ENCODE peak calls at places on chromosomes 4 and X, in ten cellular contexts. D is uterus, P is activated T-helper 1 cell treated with Interleukin-2 at 50 U/mL for 16 hours, V is germinal center, X is brain microvascular endothelial cell, Q is heart left ventricle, T is cardiac fibroblast, H is dermis microvascular lymphatic vessel endothelial cell, B is kidney tubule cell, Y is BJ. L is an unnamed sample.

GRCh38 chr4:22129454-22130075 is 181.0 kb upstream of the KCNIP4 start:
- DNase-seq in V (no peak), T (peak; percentile 58), B (peak; percentile 52), Y (peak; percentile 1), D (no peak), Q (no peak), H (no peak), P (no peak), X (peak; percentile 37), L (no peak)

GRCh38 chr4:122636697-122637096 is 15.8 kb upstream of the IL21 start:
- DNase-seq in B (no peak), X (no peak), Q (no peak), T (no peak), Y (no peak), P (no peak), H (no peak), D (no peak), V (peak; percentile 11), L (no peak)

GRCh38 chr4:1578968-1579833 is 104.9 kb downstream of the FAM53A start:
- DNase-seq in X (peak; percentile 48), P (peak; percentile 63), Y (peak; percentile 15), B (peak; percentile 74), D (peak; percentile 77), T (peak; percentile 84), H (peak; percentile 22), Q (peak; percentile 73), V (peak; percentile 83), L (no peak)

GRCh38 chr4:128168701-128169100 is 107.6 kb downstream of the LARP1B start:
- DNase-seq in T (no peak), X (no peak), Y (no peak), B (no peak), Q (no peak), D (no peak), P (no peak), V (no peak), H (no peak), L (no peak)

GRCh38 chr4:146585761-146586333 is 52.8 kb upstream of the POU4F2 start:
- DNase-seq in Q (no peak), B (no peak), H (no peak), P (no peak), X (peak; percentile 4), Y (peak; percentile 34), T (peak; percentile 54), D (no peak), V (no peak), L (no peak)

GRCh38 chrX:5528057-5528456 is 700.6 kb downstream of the NLGN4X start:
- DNase-seq in Y (no peak), T (no peak), X (no peak), D (no peak), H (no peak), B (no peak), V (no peak), P (no peak), Q (no peak), L (no peak)

GRCh38 chrX:54045563-54046228 is 1.4 kb upstream of the PHF8 start:
- DNase-seq in B (peak; percentile 31), T (no peak), Y (no peak), Q (no peak), D (no peak), P (no peak), X (no peak), V (no peak), H (no peak), L (no peak)

GRCh38 chr4:161629694-161630441 is 533.9 kb downstream of the FSTL5 start:
- DNase-seq in D (no peak), B (peak; percentile 35), H (no peak), Y (peak; percentile 1), X (no peak), Q (no peak), T (no peak), P (no peak), V (no peak), L (no peak)

GRCh38 chr4:102759835-102760644 is 728 bp downstream of the MANBA start:
- DNase-seq in Y (no peak), P (no peak), T (peak; percentile 65), V (peak; percentile 90), H (no peak), Q (peak; percentile 46), X (peak; percentile 67), D (peak; percentile 20), B (peak; percentile 69), L (no peak)

GRCh38 chr4:138307319-138307718 is 65.2 kb upstream of the SLC7A11 start:
- DNase-seq in X (no peak), P (no peak), T (no peak), H (no peak), B (no peak), D (no peak), Q (no peak), Y (no peak), V (no peak), L (no peak)

GRCh38 chr4:150425161-150425560 is 156.8 kb upstream of the MAB21L2 start:
- DNase-seq in D (no peak), P (no peak), B (no peak), X (no peak), V (no peak), H (no peak), T (no peak), Q (no peak), Y (no peak), L (no peak)

GRCh38 chr4:3781193-3781886 is 15.2 kb downstream of the ADRA2C start:
- DNase-seq in P (no peak), D (no peak), X (no peak), Q (no peak), T (no peak), V (no peak), B (no peak), H (no peak), Y (no peak), L (no peak)

GRCh38 chr4:109294006-109294405 is 8.5 kb downstream of the COL25A1 start:
- DNase-seq in B (peak; percentile 14), X (no peak), T (peak; percentile 8), D (no peak), P (no peak), H (no peak), Q (no peak), Y (no peak), V (peak; percentile 35), L (no peak)

GRCh38 chr4:87498446-87498900 is 30.7 kb downstream of the SPARCL1 start:
- DNase-seq in P (no peak), V (no peak), B (no peak), H (no peak), X (no peak), D (no peak), Q (no peak), Y (peak; percentile 37), T (peak; percentile 34), L (no peak)

GRCh38 chrX:39577206-39577605 is 520.6 kb downstream of the BCOR start:
- DNase-seq in D (no peak), P (no peak), B (no peak), T (no peak), X (no peak), Q (no peak), V (no peak), H (no peak), Y (no peak), L (no peak)

GRCh38 chrX:68504237-68504636 is 5.4 kb downstream of the YIPF6 start:
- DNase-seq in Y (no peak), T (peak; percentile 33), D (no peak), P (no peak), V (no peak), Q (no peak), B (peak; percentile 61), X (peak; percentile 73), H (no peak), L (no peak)

GRCh38 chrX:129749069-129749468 is 10.3 kb downstream of the XPNPEP2 start:
- DNase-seq in X (no peak), V (no peak), B (no peak), D (no peak), T (peak; percentile 52), P (no peak), Q (no peak), Y (no peak), H (no peak), L (no peak)

GRCh38 chr4:16290681-16291420 is 64.6 kb upstream of the TAPT1 start:
- DNase-seq in X (no peak), Q (no peak), V (no peak), P (no peak), Y (no peak), B (no peak), D (no peak), T (no peak), H (peak; percentile 73), L (no peak)

GRCh38 chr4:15848191-15848842 is 70.2 kb downstream of the CD38 start:
- DNase-seq in H (no peak), V (no peak), P (no peak), B (peak; percentile 35), T (no peak), X (no peak), D (no peak), Y (no peak), Q (no peak), L (no peak)

GRCh38 chrX:119529355-119530276 is 35.6 kb downstream of the STEEP1 start:
- DNase-seq in Q (peak; percentile 9), B (no peak), T (no peak), D (peak; percentile 18), Y (no peak), X (no peak), P (no peak), V (peak; percentile 6), H (no peak), L (no peak)

GRCh38 chr4:77636902-77637301 is 31.3 kb downstream of the CXCL13 start:
- DNase-seq in H (peak; percentile 97), X (peak; percentile 93), Y (peak; percentile 4), V (no peak), Q (no peak), P (no peak), D (no peak), T (peak; percentile 66), B (peak; percentile 76), L (no peak)

GRCh38 chr4:833731-834367 is 7.9 kb upstream of the CPLX1 start:
- DNase-seq in H (no peak), B (no peak), D (no peak), Q (no peak), X (no peak), P (no peak), Y (no peak), T (no peak), V (no peak), L (no peak)

GRCh38 chr4:134935320-134935719 is 733.7 kb upstream of the PABPC4L start:
- DNase-seq in Y (no peak), X (peak; percentile 27), T (no peak), H (no peak), B (peak; percentile 20), D (no peak), Q (no peak), V (no peak), P (no peak), L (no peak)

GRCh38 chr4:149176019-149176418 is 639.6 kb downstream of the IQCM start:
- DNase-seq in Q (no peak), P (no peak), X (no peak), T (no peak), Y (no peak), D (no peak), B (peak; percentile 18), H (no peak), V (no peak), L (no peak)

GRCh38 chrX:70032797-70033196 is 16.9 kb downstream of the AWAT2 start:
- DNase-seq in Y (no peak), V (no peak), Q (no peak), D (no peak), B (no peak), T (peak; percentile 55), P (no peak), X (no peak), H (no peak), L (no peak)

GRCh38 chrX:78109458-78109857 is 5.4 kb downstream of the PGK1 start:
- DNase-seq in D (no peak), X (no peak), T (no peak), B (no peak), Q (no peak), P (no peak), H (no peak), Y (no peak), V (no peak), L (no peak)

GRCh38 chr4:3375688-3376087 is 66.1 kb upstream of the HGFAC start:
- DNase-seq in V (no peak), X (peak; percentile 87), Y (no peak), P (no peak), T (peak; percentile 67), H (peak; percentile 23), D (no peak), Q (no peak), B (peak; percentile 91), L (no peak)

GRCh38 chr4:41432889-41433288 is 105.1 kb upstream of the LIMCH1 start:
- DNase-seq in X (peak; percentile 7), Y (peak; percentile 80), B (peak; percentile 82), D (no peak), Q (no peak), V (no peak), P (no peak), T (peak; percentile 74), H (no peak), L (no peak)